ENCODE peak calls at places on chromosome 19, in six cellular contexts. D is breast epithelium, N is HepG2, M is endothelial cell of umbilical vein, S is transverse colon, U is sigmoid colon. W is an unnamed sample.

GRCh38 chr19:40775632-40776022 is 306 bp downstream of the MIA start:
- DNase-seq in D (no peak), N (no peak), M (no peak), S (no peak), U (no peak), W (no peak)

GRCh38 chr19:13763300-13763699 is 1.0 kb upstream of the MRI1 start:
- DNase-seq in D (no peak), N (no peak), M (no peak), S (no peak), U (no peak), W (no peak)

GRCh38 chr19:6098574-6098973 is 11.7 kb downstream of the RFX2 start:
- DNase-seq in D (no peak), N (no peak), M (no peak), S (no peak), U (no peak), W (no peak)

GRCh38 chr19:43749152-43749551 is 5.6 kb downstream of the SMG9 start:
- DNase-seq in D (no peak), N (no peak), M (no peak), S (no peak), U (no peak), W (no peak)

GRCh38 chr19:35295792-35296462 is 4.0 kb downstream of the MAG start:
- DNase-seq in D (no peak), N (no peak), M (no peak), S (peak; percentile 16), U (no peak), W (peak; percentile 73)

GRCh38 chr19:18790566-18791314 is at the start of gene COMP:
- DNase-seq in D (no peak), N (no peak), M (no peak), S (no peak), U (no peak), W (no peak)

GRCh38 chr19:13872339-13872694 is 4.6 kb upstream of the NANOS3 start:
- DNase-seq in D (no peak), N (no peak), M (no peak), S (no peak), U (no peak), W (no peak)

GRCh38 chr19:7497292-7497691 is 8.5 kb upstream of the PEX11G start:
- DNase-seq in D (no peak), N (no peak), M (no peak), S (no peak), U (no peak), W (no peak)

GRCh38 chr19:12952488-12953455 is 4.3 kb downstream of the GADD45GIP1 start:
- DNase-seq in D (no peak), N (no peak), M (peak; percentile 86), S (no peak), U (no peak), W (no peak)

GRCh38 chr19:46466536-46467199 is 4.7 kb downstream of the PNMA8A start:
- DNase-seq in D (no peak), N (no peak), M (no peak), S (peak; percentile 30), U (peak; percentile 76), W (no peak)

GRCh38 chr19:51640371-51640770 is 6.3 kb downstream of the SIGLEC14 start:
- DNase-seq in D (no peak), N (no peak), M (no peak), S (no peak), U (no peak), W (no peak)

GRCh38 chr19:41957161-41957837 is 1.8 kb downstream of the RABAC1 start:
- DNase-seq in D (no peak), N (no peak), M (no peak), S (peak; percentile 79), U (no peak), W (no peak)

GRCh38 chr19:35004517-35005255 is 4.6 kb downstream of the GRAMD1A start:
- DNase-seq in D (no peak), N (no peak), M (no peak), S (no peak), U (no peak), W (no peak)

GRCh38 chr19:10110972-10111317 is 548 bp upstream of the P2RY11 start:
- DNase-seq in D (no peak), N (no peak), M (no peak), S (no peak), U (no peak), W (no peak)

GRCh38 chr19:18007939-18008673 is at the start of gene ARRDC2:
- DNase-seq in D (peak; percentile 92), N (peak; percentile 44), M (peak; percentile 92), S (peak; percentile 91), U (peak; percentile 96), W (peak; percentile 97)

GRCh38 chr19:29666634-29667389 is 1.6 kb downstream of the PLEKHF1 start:
- DNase-seq in D (peak; percentile 62), N (peak; percentile 55), M (peak; percentile 73), S (peak; percentile 55), U (peak; percentile 93), W (no peak)

GRCh38 chr19:18290250-18291018 is 9.0 kb upstream of the JUND start:
- DNase-seq in D (no peak), N (no peak), M (no peak), S (peak; percentile 62), U (no peak), W (no peak)

GRCh38 chr19:6801397-6802086 is 29.0 kb downstream of the VAV1 start:
- DNase-seq in D (peak; percentile 21), N (no peak), M (peak; percentile 9), S (peak; percentile 82), U (peak; percentile 82), W (peak; percentile 60)

GRCh38 chr19:2490659-2491058 is 14.7 kb downstream of the GADD45B start:
- DNase-seq in D (no peak), N (no peak), M (no peak), S (no peak), U (no peak), W (no peak)

GRCh38 chr19:2487780-2488330 is 11.9 kb downstream of the GADD45B start:
- DNase-seq in D (no peak), N (no peak), M (no peak), S (no peak), U (no peak), W (no peak)

GRCh38 chr19:2487090-2487489 is 11.2 kb downstream of the GADD45B start:
- DNase-seq in D (no peak), N (no peak), M (no peak), S (no peak), U (no peak), W (no peak)

GRCh38 chr19:2488405-2488941 is 12.5 kb downstream of the GADD45B start:
- DNase-seq in D (no peak), N (no peak), M (no peak), S (peak; percentile 73), U (no peak), W (no peak)

DNA sequence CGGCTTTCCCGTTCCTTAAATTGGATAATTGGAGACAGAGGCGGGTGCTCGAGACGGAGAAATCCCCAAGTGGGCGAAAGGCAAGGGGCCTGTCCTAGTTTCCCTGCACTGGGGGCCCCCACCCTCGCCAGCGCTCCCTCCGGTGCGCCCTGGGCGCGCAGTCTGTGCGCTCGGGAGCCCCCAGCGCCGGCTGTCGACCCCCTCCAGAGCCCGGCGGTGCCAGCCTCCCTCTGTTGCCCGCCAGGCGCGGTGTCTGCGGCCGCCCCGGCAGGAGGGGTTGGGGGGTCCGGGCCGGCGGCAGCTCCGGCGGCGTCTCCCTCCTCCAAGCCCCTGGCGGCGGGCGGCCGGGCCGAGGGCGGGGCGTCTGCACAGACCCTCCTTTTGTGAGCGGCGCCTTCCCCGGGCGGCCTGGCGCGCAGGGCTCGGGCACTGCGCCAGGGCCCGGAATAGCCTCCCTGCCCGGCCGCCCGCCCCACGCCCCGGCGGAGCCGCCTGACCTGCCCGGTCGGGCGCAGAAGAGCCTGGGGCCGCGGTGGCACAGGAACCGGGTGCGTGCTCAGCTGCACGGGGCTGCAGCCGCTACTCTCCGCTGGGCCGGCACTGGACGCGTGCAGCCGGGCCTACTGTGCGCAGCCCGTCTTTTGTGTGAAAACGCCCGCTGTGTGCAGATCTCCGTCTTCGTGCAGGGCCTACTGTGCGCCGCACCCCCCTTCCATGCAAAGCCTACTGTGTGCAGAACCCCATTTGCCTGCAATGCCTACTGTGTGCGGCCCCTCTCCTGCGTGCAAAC is 13.2 kb downstream of the GADD45B start:
- DNase-seq in D (no peak), N (no peak), M (peak; percentile 34), S (peak; percentile 73), U (no peak), W (no peak)
- TF ChIP-seq POLR2AphosphoS5 in D (no peak), N (no peak), M (no peak), S (peak; percentile 19), U (no peak), W (no peak)

DNA sequence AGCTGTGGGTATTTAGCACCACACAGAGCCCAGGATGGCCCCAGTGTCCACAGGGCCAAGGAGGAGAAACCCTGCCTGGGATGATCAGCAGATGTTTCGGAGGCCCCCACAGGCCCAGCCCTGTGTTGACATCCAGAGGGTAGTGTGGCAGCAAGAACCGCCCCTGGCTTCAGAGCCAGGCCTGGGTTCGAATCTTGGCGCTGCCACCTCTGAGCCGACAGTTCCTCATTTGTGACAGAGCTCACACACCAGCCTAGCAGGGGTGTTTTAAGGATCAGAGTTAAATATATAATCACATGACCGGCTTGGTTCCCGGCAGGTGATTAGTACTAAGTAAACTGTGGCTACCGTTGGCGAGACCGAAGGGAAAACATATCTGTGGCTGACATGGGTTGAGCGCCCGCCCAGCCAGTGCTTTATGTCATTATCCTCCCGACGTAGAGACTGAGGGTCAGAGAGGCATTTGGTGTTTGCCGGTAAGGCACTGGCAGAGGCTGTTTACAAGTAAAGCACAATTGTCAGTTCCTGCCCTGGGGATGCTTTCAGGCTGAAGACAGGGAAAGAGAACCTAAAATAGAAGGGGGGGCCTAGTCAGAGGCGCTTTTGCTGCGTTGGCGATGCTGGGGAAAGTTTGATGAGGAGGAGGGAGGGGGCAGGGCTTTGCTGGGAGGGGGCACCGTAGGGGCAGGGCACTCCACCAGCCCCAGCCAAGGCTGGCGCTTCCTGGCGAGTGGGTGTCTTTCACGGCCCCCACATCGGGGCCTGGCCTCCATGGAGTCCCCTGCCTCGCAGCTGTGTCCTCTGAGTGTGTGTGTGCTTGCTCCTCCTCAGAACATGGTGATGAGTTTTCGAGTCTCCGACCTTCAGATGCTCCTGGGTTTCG is 4.8 kb downstream of the PIAS4 start:
- DNase-seq in D (peak; percentile 55), N (no peak), M (no peak), S (peak; percentile 38), U (peak; percentile 85), W (no peak)
- TF ChIP-seq POLR2A in D (no peak), N (no peak), M (no peak), S (no peak), U (no peak), W (no peak)

GRCh38 chr19:3983936-3984583 is 1.2 kb downstream of the EEF2 start:
- DNase-seq in D (peak; percentile 47), N (no peak), M (peak; percentile 34), S (peak; percentile 70), U (peak; percentile 71), W (peak; percentile 42)
- TF ChIP-seq POLR2AphosphoS5 in D (peak; percentile 24), N (peak; percentile 11), M (peak; percentile 10), S (peak; percentile 70), U (no peak), W (no peak)

GRCh38 chr19:49056101-49056901 is 1.2 kb downstream of the CGB7 start:
- DNase-seq in D (peak; percentile 33), N (peak; percentile 23), M (peak; percentile 62), S (peak; percentile 65), U (no peak), W (peak; percentile 84)
- TF ChIP-seq POLR2A in D (no peak), N (no peak), M (no peak), S (no peak), U (no peak), W (no peak)

DNA sequence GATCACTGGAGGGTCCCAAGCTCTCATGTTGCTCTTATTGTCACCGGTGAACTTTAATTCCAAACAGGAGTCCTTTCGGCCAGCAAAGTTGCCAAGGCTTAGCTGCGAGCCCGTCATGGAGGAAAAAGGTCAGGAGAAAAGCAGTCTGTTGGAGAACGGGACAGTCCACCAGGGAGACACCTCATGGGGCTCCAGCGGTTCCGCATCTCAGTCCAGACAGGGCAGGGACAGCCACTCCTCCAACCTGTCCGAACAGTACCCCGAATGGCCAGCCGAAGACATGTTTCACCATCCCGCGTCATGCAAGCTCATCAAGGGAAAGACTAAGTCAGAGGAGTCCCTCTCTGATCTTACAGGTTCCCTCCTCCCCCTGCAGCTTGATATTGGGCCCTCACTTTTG is 10.4 kb downstream of the ZNF91 start:
- DNase-seq in D (no peak), N (no peak), M (no peak), S (no peak), U (no peak), W (no peak)
- TF ChIP-seq POLR2AphosphoS5 in D (no peak), N (no peak), M (no peak), S (no peak), U (no peak), W (no peak)

W was measured in GM12891.